ENCODE peak calls at places on chromosomes 6 and 20, in five cellular contexts. W, R, G, D and Q are unnamed samples.

GRCh38 chr6:44053760-44054556 is 73.3 kb downstream of the MRPL14 start:
- DNase-seq in W (no peak), R (no peak), G (no peak), D (no peak), Q (no peak)

GRCh38 chr20:37542281-37542680 is 14.6 kb upstream of the BLCAP start:
- DNase-seq in W (peak), R (no peak), G (no peak), D (no peak), Q (peak)

GRCh38 chr6:167750956-167751358 is 75.8 kb upstream of the AFDN start:
- DNase-seq in W (no peak), R (no peak), G (no peak), D (no peak), Q (peak)

GRCh38 chr6:145087034-145087433 is 648.3 kb downstream of the EPM2A start:
- DNase-seq in W (no peak), R (no peak), G (no peak), D (no peak), Q (no peak)

GRCh38 chr6:148890091-148890490 is 143.3 kb downstream of the UST start:
- DNase-seq in W (no peak), R (no peak), G (no peak), D (no peak), Q (no peak)

GRCh38 chr20:40322941-40323340 is 366.1 kb downstream of the MAFB start:
- DNase-seq in W (no peak), R (no peak), G (no peak), D (no peak), Q (no peak)

GRCh38 chr6:116969211-116969863 is 92.3 kb downstream of the RFX6 start:
- DNase-seq in W (no peak), R (peak), G (no peak), D (no peak), Q (peak)

GRCh38 chr20:51182571-51182970 is 159.7 kb upstream of the KCNG1 start:
- DNase-seq in W (no peak), R (no peak), G (no peak), D (no peak), Q (no peak)

GRCh38 chr6:119966484-119966883 is 616.9 kb upstream of the MAN1A1 start:
- DNase-seq in W (no peak), R (no peak), G (no peak), D (no peak), Q (no peak)

GRCh38 chr6:43855247-43855646 is 85.2 kb downstream of the VEGFA start:
- DNase-seq in W (no peak), R (no peak), G (no peak), D (no peak), Q (no peak)

GRCh38 chr6:155894758-155895157 is 439.1 kb upstream of the NOX3 start:
- DNase-seq in W (no peak), R (no peak), G (no peak), D (no peak), Q (no peak)

GRCh38 chr6:41917528-41917927 is 3.4 kb downstream of the MED20 start:
- DNase-seq in W (no peak), R (no peak), G (no peak), D (no peak), Q (no peak)

GRCh38 chr6:145076110-145076841 is 659.0 kb downstream of the EPM2A start:
- DNase-seq in W (no peak), R (no peak), G (no peak), D (no peak), Q (no peak)

GRCh38 chr20:51216850-51217249 is 193.9 kb upstream of the KCNG1 start:
- DNase-seq in W (no peak), R (no peak), G (no peak), D (no peak), Q (no peak)

GRCh38 chr6:127277878-127278843 is 11.5 kb downstream of the RNF146 start:
- DNase-seq in W (no peak), R (no peak), G (no peak), D (no peak), Q (no peak)

GRCh38 chr6:10626154-10626741 is 68.2 kb downstream of the C6orf52 start:
- DNase-seq in W (no peak), R (no peak), G (no peak), D (no peak), Q (no peak)

GRCh38 chr6:138086573-138087196 is 20.5 kb downstream of the PERP start:
- DNase-seq in W (peak), R (peak), G (no peak), D (no peak), Q (peak)

GRCh38 chr20:32516985-32517873 is 67.9 kb downstream of the NOL4L start:
- DNase-seq in W (no peak), R (no peak), G (peak), D (no peak), Q (no peak)

GRCh38 chr20:44785768-44786167 is 24.6 kb downstream of the RIMS4 start:
- DNase-seq in W (no peak), R (no peak), G (no peak), D (no peak), Q (peak)

GRCh38 chr6:134657751-134658522 is 292.0 kb downstream of the ALDH8A1 start:
- DNase-seq in W (no peak), R (no peak), G (no peak), D (no peak), Q (no peak)

GRCh38 chr6:56528412-56528841 is 114.3 kb downstream of the DST start:
- DNase-seq in W (peak), R (no peak), G (no peak), D (no peak), Q (no peak)

GRCh38 chr6:51292659-51293058 is 474.0 kb downstream of the TFAP2B start:
- DNase-seq in W (no peak), R (no peak), G (no peak), D (no peak), Q (no peak)

GRCh38 chr6:25883991-25884390 is 9.9 kb upstream of the SLC17A3 start:
- DNase-seq in W (peak), R (no peak), G (no peak), D (no peak), Q (peak)

GRCh38 chr20:62183426-62184142 is 756 bp downstream of the MTG2 start:
- DNase-seq in W (no peak), R (no peak), G (no peak), D (no peak), Q (no peak)

GRCh38 chr6:74510878-74511277 is 695.0 kb downstream of the COL12A1 start:
- DNase-seq in W (no peak), R (no peak), G (no peak), D (no peak), Q (no peak)

GRCh38 chr20:41457173-41457857 is 90.7 kb upstream of the EMILIN3 start:
- DNase-seq in W (no peak), R (no peak), G (no peak), D (no peak), Q (no peak)

GRCh38 chr6:119179842-119180241 is 101.4 kb upstream of the FAM184A start:
- DNase-seq in W (no peak), R (no peak), G (no peak), D (no peak), Q (no peak)

GRCh38 chr6:86581833-86582232 is 355.5 kb upstream of the HTR1E start:
- DNase-seq in W (no peak), R (no peak), G (no peak), D (no peak), Q (no peak)

GRCh38 chr6:108746411-108746810 is 101.8 kb upstream of the ARMC2 start:
- DNase-seq in W (no peak), R (no peak), G (no peak), D (no peak), Q (no peak)